ENCODE peak calls at places on chromosomes 16 and 17, in ten cellular contexts. R is stimulated activated CD4-positive, alpha-beta T cell treated with anti-CD3 and anti-CD28 coated beads, TNF-alpha, amount 100 ng/mL, for 4 hours; B is prostate gland; P is nephron progenitor cell; Q is B cell; N is NCI-H526 treated with DMSO at 0.1 percent for 48 hours; Z is Calu3; H is GM19239; I is IMR-90; S is activated CD4-positive, alpha-beta T cell treated with anti-CD3 and anti-CD28 coated beads, Interleukin-2, amount 50 U/mL, for 1 hour. Y is an unnamed sample.

GRCh38 chr17:82887255-82888164 is 47.7 kb upstream of the ZNF750 start:
- DNase-seq in R (no peak), B (no peak), P (no peak), Q (peak), N (no peak), Z (no peak), H (no peak), I (peak), S (no peak), Y (no peak)

GRCh38 chr16:53220585-53220984 is 165.8 kb downstream of the CHD9 start:
- DNase-seq in R (no peak), B (no peak), P (no peak), Q (peak), N (no peak), Z (no peak), H (no peak), I (peak), S (no peak), Y (no peak)

GRCh38 chr17:57518587-57519118 is 226.4 kb downstream of the CCDC182 start:
- DNase-seq in R (no peak), B (no peak), P (no peak), Q (no peak), N (no peak), Z (no peak), H (no peak), I (no peak), S (no peak), Y (no peak)

GRCh38 chr16:85234310-85235235 is 122.3 kb upstream of the CIBAR2 start:
- DNase-seq in R (no peak), B (no peak), P (peak), Q (no peak), N (no peak), Z (peak), H (no peak), I (peak), S (no peak), Y (peak)

GRCh38 chr16:22659933-22660332 is 149.2 kb downstream of the NPIPB5 start:
- DNase-seq in R (no peak), B (peak), P (no peak), Q (no peak), N (no peak), Z (no peak), H (no peak), I (no peak), S (no peak), Y (no peak)

GRCh38 chr16:50578147-50578546 is 30.0 kb downstream of the NKD1 start:
- DNase-seq in R (no peak), B (no peak), P (no peak), Q (no peak), N (no peak), Z (no peak), H (no peak), I (no peak), S (no peak), Y (no peak)

GRCh38 chr16:75244844-75245758 is 6.3 kb downstream of the BCAR1 start:
- DNase-seq in R (no peak), B (peak), P (peak), Q (no peak), N (no peak), Z (peak), H (no peak), I (peak), S (no peak), Y (peak)

GRCh38 chr16:67820608-67821259 is 14.0 kb downstream of the TSNAXIP1 start:
- DNase-seq in R (no peak), B (no peak), P (no peak), Q (no peak), N (no peak), Z (no peak), H (no peak), I (no peak), S (no peak), Y (no peak)

GRCh38 chr16:55470533-55471371 is 8.2 kb upstream of the MMP2 start:
- DNase-seq in R (no peak), B (peak), P (no peak), Q (no peak), N (no peak), Z (peak), H (no peak), I (no peak), S (no peak), Y (no peak)

GRCh38 chr17:2551493-2551892 is 39.8 kb upstream of the METTL16 start:
- DNase-seq in R (no peak), B (no peak), P (peak), Q (no peak), N (no peak), Z (no peak), H (no peak), I (no peak), S (no peak), Y (peak)

GRCh38 chr17:2172447-2172938 is 117.6 kb downstream of the HIC1 start:
- DNase-seq in R (no peak), B (no peak), P (no peak), Q (no peak), N (no peak), Z (no peak), H (no peak), I (peak), S (no peak), Y (no peak)

GRCh38 chr16:74735162-74735452 is 34.4 kb upstream of the MLKL start:
- DNase-seq in R (no peak), B (no peak), P (no peak), Q (no peak), N (no peak), Z (no peak), H (no peak), I (no peak), S (no peak), Y (no peak)

GRCh38 chr17:7354262-7354781 is 634 bp upstream of the TMEM95 start:
- DNase-seq in R (no peak), B (no peak), P (no peak), Q (no peak), N (no peak), Z (no peak), H (no peak), I (peak), S (no peak), Y (no peak)

GRCh38 chr16:29675811-29676643 is 3.0 kb upstream of the QPRT start:
- DNase-seq in R (no peak), B (no peak), P (no peak), Q (no peak), N (peak), Z (no peak), H (no peak), I (peak), S (no peak), Y (peak)

GRCh38 chr16:13779676-13780075 is 140.3 kb upstream of the ERCC4 start:
- DNase-seq in R (no peak), B (no peak), P (no peak), Q (no peak), N (peak), Z (no peak), H (no peak), I (no peak), S (no peak), Y (no peak)

GRCh38 chr16:81445143-81445922 is 725 bp downstream of the CMIP start:
- DNase-seq in R (no peak), B (no peak), P (peak), Q (no peak), N (no peak), Z (peak), H (peak), I (peak), S (peak), Y (peak)

GRCh38 chr17:82967268-82968032 is 112.0 kb upstream of the METRNL start:
- DNase-seq in R (no peak), B (no peak), P (no peak), Q (no peak), N (no peak), Z (no peak), H (no peak), I (no peak), S (no peak), Y (no peak)

GRCh38 chr16:22220076-22220453 is 14.0 kb downstream of the EEF2K start:
- DNase-seq in R (no peak), B (no peak), P (no peak), Q (no peak), N (no peak), Z (no peak), H (no peak), I (peak), S (no peak), Y (no peak)

GRCh38 chr17:46971647-46972300 is 7.3 kb downstream of the RPRML start:
- DNase-seq in R (no peak), B (no peak), P (no peak), Q (no peak), N (no peak), Z (no peak), H (no peak), I (no peak), S (no peak), Y (no peak)

GRCh38 chr17:31654936-31655335 is 204.1 kb downstream of the COPRS start:
- DNase-seq in R (no peak), B (no peak), P (no peak), Q (no peak), N (no peak), Z (peak), H (no peak), I (peak), S (no peak), Y (no peak)

GRCh38 chr16:64380751-64381150 is 741.1 kb downstream of the CDH11 start:
- DNase-seq in R (no peak), B (no peak), P (peak), Q (no peak), N (no peak), Z (no peak), H (no peak), I (no peak), S (no peak), Y (no peak)

GRCh38 chr17:17186051-17186450 is 20.1 kb downstream of the PLD6 start:
- DNase-seq in R (no peak), B (peak), P (no peak), Q (no peak), N (no peak), Z (peak), H (peak), I (peak), S (no peak), Y (no peak)

GRCh38 chr17:80861892-80862291 is 129.7 kb upstream of the CHMP6 start:
- DNase-seq in R (peak), B (peak), P (peak), Q (no peak), N (peak), Z (no peak), H (no peak), I (peak), S (peak), Y (peak)

GRCh38 chr16:5349661-5350060 is 252.1 kb upstream of the EEF2KMT start:
- DNase-seq in R (no peak), B (no peak), P (no peak), Q (no peak), N (no peak), Z (no peak), H (no peak), I (no peak), S (no peak), Y (no peak)

GRCh38 chr16:75472908-75473877 is 8.7 kb upstream of the TMEM170A start:
- DNase-seq in R (no peak), B (no peak), P (no peak), Q (no peak), N (no peak), Z (no peak), H (no peak), I (no peak), S (no peak), Y (no peak)